ENCODE peak calls at places on chromosomes 13 and 19, in six cellular contexts. One of them, this sample, is unnamed.
A peak's percentile ranks its signal among the peaks of the same experiment; 100 is the strongest.

GRCh38 chr13:100673831-100674362 is 698 bp downstream of the TMTC4 start:
- DNase-seq in GM23338: peak; percentile 43
- DNase-seq in mucosa of descending colon: peak; percentile 62
- DNase-seq in ovary: peak; percentile 78
- DNase-seq in endodermal cell: peak; percentile 62
- DNase-seq in heart left ventricle: peak; percentile 50
- DNase-seq in this sample: peak; percentile 63

GRCh38 chr19:4288091-4288777 is 9.2 kb downstream of the SHD start:
- DNase-seq in ovary: no peak
- DNase-seq in mucosa of descending colon: no peak
- DNase-seq in GM23338: peak; percentile 59
- DNase-seq in heart left ventricle: no peak
- DNase-seq in endodermal cell: peak; percentile 80
- DNase-seq in this sample: no peak

GRCh38 chr19:32363175-32363574 is 17.8 kb downstream of the ZNF507 start:
- DNase-seq in ovary: no peak
- DNase-seq in heart left ventricle: no peak
- DNase-seq in endodermal cell: no peak
- DNase-seq in mucosa of descending colon: no peak
- DNase-seq in GM23338: no peak
- DNase-seq in this sample: no peak

GRCh38 chr19:52991021-52991420 is 22.7 kb upstream of the ERVV-1 start:
- DNase-seq in heart left ventricle: no peak
- DNase-seq in mucosa of descending colon: no peak
- DNase-seq in endodermal cell: no peak
- DNase-seq in GM23338: no peak
- DNase-seq in ovary: no peak
- DNase-seq in this sample: no peak

GRCh38 chr19:13329766-13330165 is 176.5 kb downstream of the CACNA1A start:
- DNase-seq in ovary: no peak
- DNase-seq in heart left ventricle: no peak
- DNase-seq in endodermal cell: no peak
- DNase-seq in GM23338: no peak
- DNase-seq in mucosa of descending colon: no peak
- DNase-seq in this sample: no peak

GRCh38 chr19:23259961-23260360 is 9.8 kb upstream of the ZNF724 start:
- DNase-seq in endodermal cell: no peak
- DNase-seq in ovary: no peak
- DNase-seq in heart left ventricle: no peak
- DNase-seq in GM23338: no peak
- DNase-seq in mucosa of descending colon: no peak
- DNase-seq in this sample: no peak

GRCh38 chr19:52992109-52993004 is 21.4 kb upstream of the ERVV-1 start:
- DNase-seq in GM23338: peak; percentile 46
- DNase-seq in heart left ventricle: peak; percentile 18
- DNase-seq in ovary: peak; percentile 52
- DNase-seq in mucosa of descending colon: peak; percentile 54
- DNase-seq in endodermal cell: peak; percentile 72
- DNase-seq in this sample: no peak

GRCh38 chr13:87259479-87260083 is 411.6 kb upstream of the SLITRK5 start:
- DNase-seq in mucosa of descending colon: no peak
- DNase-seq in heart left ventricle: no peak
- DNase-seq in ovary: no peak
- DNase-seq in endodermal cell: peak; percentile 79
- DNase-seq in GM23338: peak; percentile 77
- DNase-seq in this sample: no peak

GRCh38 chr19:33668968-33669367 is 47.2 kb downstream of the CHST8 start:
- DNase-seq in mucosa of descending colon: no peak
- DNase-seq in endodermal cell: no peak
- DNase-seq in heart left ventricle: no peak
- DNase-seq in ovary: no peak
- DNase-seq in GM23338: no peak
- DNase-seq in this sample: no peak

GRCh38 chr19:5166262-5166661 is 174.3 kb downstream of the PTPRS start:
- DNase-seq in ovary: no peak
- DNase-seq in GM23338: no peak
- DNase-seq in mucosa of descending colon: no peak
- DNase-seq in endodermal cell: no peak
- DNase-seq in heart left ventricle: no peak
- DNase-seq in this sample: no peak

GRCh38 chr19:42850981-42851717 is 28.4 kb downstream of the PSG1 start:
- DNase-seq in endodermal cell: no peak
- DNase-seq in GM23338: no peak
- DNase-seq in mucosa of descending colon: no peak
- DNase-seq in heart left ventricle: no peak
- DNase-seq in ovary: no peak
- DNase-seq in this sample: no peak

GRCh38 chr19:2840794-2841790 is at the start of gene ZNF555:
- DNase-seq in endodermal cell: peak; percentile 99
- DNase-seq in mucosa of descending colon: peak; percentile 99
- DNase-seq in GM23338: peak; percentile 100
- DNase-seq in ovary: peak; percentile 99
- DNase-seq in heart left ventricle: peak; percentile 100
- DNase-seq in this sample: peak; percentile 100

GRCh38 chr13:104532131-104532530 is 1465.9 kb upstream of the SLC10A2 start:
- DNase-seq in mucosa of descending colon: no peak
- DNase-seq in GM23338: no peak
- DNase-seq in heart left ventricle: no peak
- DNase-seq in endodermal cell: no peak
- DNase-seq in ovary: no peak
- DNase-seq in this sample: no peak

GRCh38 chr13:104530741-104531140 is 1464.5 kb upstream of the SLC10A2 start:
- DNase-seq in heart left ventricle: no peak
- DNase-seq in mucosa of descending colon: no peak
- DNase-seq in endodermal cell: no peak
- DNase-seq in ovary: no peak
- DNase-seq in GM23338: no peak
- DNase-seq in this sample: no peak

DNA sequence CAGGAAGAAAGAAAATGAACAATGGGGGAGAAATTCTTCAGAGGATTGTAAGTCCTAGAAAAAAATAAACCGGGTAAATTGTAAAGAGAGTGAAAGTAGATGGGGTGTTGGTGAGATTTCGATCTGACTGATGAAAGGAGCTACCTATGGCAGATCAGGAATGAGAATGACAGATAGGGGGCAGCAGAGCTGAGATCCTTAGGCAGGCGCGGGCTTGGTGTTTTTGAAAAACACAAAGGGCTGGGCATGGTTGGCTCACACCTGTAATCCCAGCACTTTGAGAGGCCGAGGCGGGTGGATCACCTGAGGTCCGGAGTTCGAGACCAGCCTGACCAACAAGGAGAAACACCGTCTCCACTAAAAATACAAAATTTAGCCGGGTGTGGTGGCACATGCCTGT is 1468.6 kb upstream of the SLC10A2 start:
- DNase-seq in ovary: no peak
- DNase-seq in heart left ventricle: no peak
- DNase-seq in mucosa of descending colon: no peak
- DNase-seq in GM23338: peak; percentile 76
- DNase-seq in endodermal cell: peak; percentile 70
- DNase-seq in this sample: no peak
- TF ChIP-seq CTCF in ovary: no peak
- TF ChIP-seq CTCF in heart left ventricle: no peak
- TF ChIP-seq CTCF in mucosa of descending colon: no peak
- TF ChIP-seq CTCF in GM23338: peak; percentile 66
- TF ChIP-seq CTCF in endodermal cell: peak; percentile 66
- TF ChIP-seq CTCF in this sample: peak; percentile 17

GRCh38 chr19:40445006-40445312 is 824 bp upstream of the SERTAD3 start:
- DNase-seq in mucosa of descending colon: no peak
- DNase-seq in GM23338: no peak
- DNase-seq in ovary: no peak
- DNase-seq in heart left ventricle: no peak
- DNase-seq in endodermal cell: no peak
- DNase-seq in this sample: no peak
- TF ChIP-seq CTCF in mucosa of descending colon: no peak
- TF ChIP-seq CTCF in GM23338: no peak
- TF ChIP-seq CTCF in ovary: no peak
- TF ChIP-seq CTCF in heart left ventricle: no peak
- TF ChIP-seq CTCF in endodermal cell: no peak
- TF ChIP-seq CTCF in this sample: no peak

GRCh38 chr13:79548886-79549285 is 67.9 kb downstream of the NDFIP2 start:
- DNase-seq in heart left ventricle: no peak
- DNase-seq in GM23338: no peak
- DNase-seq in ovary: no peak
- DNase-seq in mucosa of descending colon: no peak
- DNase-seq in endodermal cell: no peak
- DNase-seq in this sample: no peak
- TF ChIP-seq CTCF in heart left ventricle: no peak
- TF ChIP-seq CTCF in GM23338: peak; percentile 38
- TF ChIP-seq CTCF in ovary: no peak
- TF ChIP-seq CTCF in mucosa of descending colon: no peak
- TF ChIP-seq CTCF in endodermal cell: peak; percentile 53
- TF ChIP-seq CTCF in this sample: no peak

GRCh38 chr13:41058229-41059070 is 2.9 kb upstream of the WBP4 start:
- DNase-seq in heart left ventricle: no peak
- DNase-seq in endodermal cell: no peak
- DNase-seq in mucosa of descending colon: no peak
- DNase-seq in ovary: no peak
- DNase-seq in GM23338: no peak
- DNase-seq in this sample: no peak

GRCh38 chr13:41061075-41061913 is at the start of gene WBP4:
- DNase-seq in ovary: peak; percentile 97
- DNase-seq in GM23338: peak; percentile 97
- DNase-seq in endodermal cell: peak; percentile 98
- DNase-seq in heart left ventricle: peak; percentile 96
- DNase-seq in mucosa of descending colon: peak; percentile 97
- DNase-seq in this sample: peak; percentile 96

GRCh38 chr13:41060723-41061074 is 610 bp upstream of the WBP4 start:
- DNase-seq in ovary: peak; percentile 88
- DNase-seq in endodermal cell: peak; percentile 91
- DNase-seq in heart left ventricle: peak; percentile 82
- DNase-seq in GM23338: peak; percentile 76
- DNase-seq in mucosa of descending colon: peak; percentile 91
- DNase-seq in this sample: peak; percentile 94

GRCh38 chr13:41059466-41059865 is 1.8 kb upstream of the WBP4 start:
- DNase-seq in GM23338: peak; percentile 27
- DNase-seq in heart left ventricle: no peak
- DNase-seq in ovary: no peak
- DNase-seq in mucosa of descending colon: no peak
- DNase-seq in endodermal cell: no peak
- DNase-seq in this sample: peak; percentile 25

DNA sequence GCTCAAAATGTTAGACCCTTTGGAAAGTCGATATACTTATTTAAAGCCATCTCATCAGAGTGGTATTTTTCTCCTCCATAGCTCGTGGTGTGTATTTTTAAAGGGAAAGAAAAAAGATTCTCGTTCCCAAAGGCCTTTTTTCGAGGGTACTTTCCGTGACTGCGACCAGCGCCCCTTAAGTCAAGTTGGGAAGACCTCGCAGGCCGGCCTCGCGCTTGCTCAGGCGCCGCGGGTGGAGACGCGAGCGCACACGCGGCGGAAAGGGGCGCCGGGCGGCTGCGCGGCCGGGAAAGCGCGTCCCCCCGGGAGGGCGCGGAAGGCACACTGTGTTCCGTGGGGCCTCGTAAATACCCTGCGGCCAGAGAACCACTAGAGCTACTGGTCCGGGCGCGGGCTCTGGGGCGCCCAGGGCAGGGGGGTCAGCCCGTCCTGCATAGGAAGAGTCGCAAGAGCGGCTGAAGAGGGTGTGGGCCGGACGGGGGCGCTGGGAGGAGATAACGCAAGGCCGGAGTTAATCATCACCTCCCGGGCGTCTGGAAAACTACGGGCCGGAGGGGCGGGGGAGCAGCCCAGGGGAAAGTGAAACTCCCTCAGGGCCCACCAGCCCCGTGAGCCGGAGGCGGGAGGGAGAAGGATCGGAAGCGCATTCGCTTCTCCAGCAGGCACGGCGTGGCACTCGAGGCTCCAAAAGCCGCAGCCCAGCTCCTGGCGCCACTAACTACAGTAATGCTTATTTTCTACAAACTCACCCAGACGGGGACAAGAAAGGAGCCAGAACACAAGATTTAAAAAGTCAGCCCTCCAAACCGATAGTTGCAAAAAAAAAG is 1.2 kb upstream of the WBP4 start:
- DNase-seq in heart left ventricle: peak; percentile 90
- DNase-seq in GM23338: peak; percentile 95
- DNase-seq in ovary: peak; percentile 91
- DNase-seq in endodermal cell: peak; percentile 96
- DNase-seq in mucosa of descending colon: peak; percentile 94
- DNase-seq in this sample: peak; percentile 93
- TF ChIP-seq CTCF in heart left ventricle: no peak
- TF ChIP-seq CTCF in GM23338: peak; percentile 31
- TF ChIP-seq CTCF in ovary: peak; percentile 48
- TF ChIP-seq CTCF in endodermal cell: peak; percentile 51
- TF ChIP-seq CTCF in mucosa of descending colon: no peak
- TF ChIP-seq CTCF in this sample: peak; percentile 27

GRCh38 chr13:70613295-70613694 is 505.0 kb upstream of the KLHL1 start:
- DNase-seq in ovary: no peak
- DNase-seq in heart left ventricle: no peak
- DNase-seq in endodermal cell: no peak
- DNase-seq in mucosa of descending colon: no peak
- DNase-seq in GM23338: peak; percentile 32
- DNase-seq in this sample: no peak
- TF ChIP-seq CTCF in ovary: no peak
- TF ChIP-seq CTCF in heart left ventricle: no peak
- TF ChIP-seq CTCF in endodermal cell: peak; percentile 75
- TF ChIP-seq CTCF in mucosa of descending colon: no peak
- TF ChIP-seq CTCF in GM23338: peak; percentile 55
- TF ChIP-seq CTCF in this sample: no peak

GRCh38 chr19:43883864-43884263 is 51.2 kb downstream of the ZNF45 start:
- DNase-seq in heart left ventricle: no peak
- DNase-seq in ovary: no peak
- DNase-seq in endodermal cell: no peak
- DNase-seq in mucosa of descending colon: no peak
- DNase-seq in GM23338: no peak
- DNase-seq in this sample: no peak
- TF ChIP-seq CTCF in heart left ventricle: no peak
- TF ChIP-seq CTCF in ovary: no peak
- TF ChIP-seq CTCF in endodermal cell: no peak
- TF ChIP-seq CTCF in mucosa of descending colon: no peak
- TF ChIP-seq CTCF in GM23338: no peak
- TF ChIP-seq CTCF in this sample: no peak